ENCODE peak calls at places on chromosome 1, in six cellular contexts. N is HTR-8/SVneo; T is COLO829; Y is effector memory CD4-positive, alpha-beta T cell; E is T-helper 17 cell; B is HCEC 1CT. V is an unnamed sample.

GRCh38 chr1:85464497-85465098 is 361 bp downstream of the DDAH1 start:
- DNase-seq in N (peak), T (no peak), Y (no peak), E (no peak), B (peak), V (no peak)

GRCh38 chr1:1356166-1356795 is 2.1 kb downstream of the MXRA8 start:
- DNase-seq in N (no peak), T (no peak), Y (no peak), E (no peak), B (peak), V (no peak)

GRCh38 chr1:213761845-213762407 is 225.8 kb upstream of the PROX1 start:
- DNase-seq in N (no peak), T (no peak), Y (no peak), E (no peak), B (no peak), V (no peak)

GRCh38 chr1:17148950-17149608 is 29.8 kb upstream of the PADI2 start:
- DNase-seq in N (no peak), T (no peak), Y (no peak), E (no peak), B (no peak), V (no peak)

GRCh38 chr1:151399890-151400235 is 490 bp downstream of the PSMB4 start:
- DNase-seq in N (no peak), T (no peak), Y (no peak), E (no peak), B (no peak), V (peak)

GRCh38 chr1:1785666-1786065 is 7.4 kb upstream of the NADK start:
- DNase-seq in N (no peak), T (no peak), Y (no peak), E (no peak), B (no peak), V (no peak)

GRCh38 chr1:12477936-12478611 is 139.9 kb downstream of the DHRS3 start:
- DNase-seq in N (peak), T (peak), Y (no peak), E (no peak), B (peak), V (peak)

GRCh38 chr1:109570414-109570813 is 22.0 kb downstream of the GNAI3 start:
- DNase-seq in N (no peak), T (no peak), Y (no peak), E (no peak), B (no peak), V (no peak)

V was measured in SK-MEL-5.